ENCODE peak calls at places on chromosomes 13 and 19, in five cellular contexts. Z is non-pigmented ciliary epithelial cell; I is cardiac fibroblast; M is AG04450; E is activated T-helper 1 cell treated with anti-CD3 and anti-CD28 coated beads, Interleukin-12 subunit alpha, Interleukin-12 subunit beta, Interleukin-2, Interleukin-4 antibody, amounts not matched to agents 30 ng/mL and 10 ng/mL and 1 ng/mL, durations not matched to agents 14 hours and 24 hours and 36 hours. L is an unnamed sample.
A peak's percentile ranks its signal among the peaks of the same experiment; 100 is the strongest.

GRCh38 chr13:76917096-76917495 is 30.9 kb upstream of the KCTD12 start:
- DNase-seq in Z (no peak), M (no peak), E (no peak), I (peak; percentile 71), L (no peak)

GRCh38 chr13:79782541-79783216 is 301.7 kb downstream of the NDFIP2 start:
- DNase-seq in E (no peak), M (peak; percentile 44), I (peak; percentile 92), Z (peak; percentile 45), L (no peak)

GRCh38 chr19:56350416-56351045 is 35.9 kb upstream of the ZSCAN5A start:
- DNase-seq in E (peak; percentile 16), M (peak; percentile 3), Z (no peak), I (peak; percentile 61), L (no peak)

GRCh38 chr13:73273276-73273675 is 214.5 kb downstream of the KLF5 start:
- DNase-seq in I (no peak), E (no peak), M (no peak), Z (no peak), L (no peak)

GRCh38 chr13:23899555-23899954 is 2.3 kb upstream of the C1QTNF9B start:
- DNase-seq in Z (no peak), E (no peak), I (peak; percentile 59), M (peak; percentile 61), L (no peak)

GRCh38 chr19:9461938-9462337 is 26.6 kb upstream of the ZNF266 start:
- DNase-seq in Z (no peak), I (no peak), M (no peak), E (no peak), L (no peak)

GRCh38 chr13:84446972-84447700 is 564.9 kb upstream of the SLITRK1 start:
- DNase-seq in I (peak; percentile 3), Z (no peak), E (no peak), M (no peak), L (no peak)

GRCh38 chr13:110887242-110887954 is 27.5 kb downstream of the ANKRD10 start:
- DNase-seq in M (no peak), Z (no peak), I (no peak), E (no peak), L (no peak)

GRCh38 chr13:29654807-29655547 is 59.5 kb upstream of the SLC7A1 start:
- DNase-seq in M (no peak), Z (no peak), I (no peak), E (no peak), L (no peak)

GRCh38 chr19:45273532-45273877 is 22.4 kb downstream of the MARK4 start:
- DNase-seq in I (no peak), E (no peak), M (no peak), Z (no peak), L (no peak)

GRCh38 chr13:43304449-43304848 is 281.1 kb downstream of the DNAJC15 start:
- DNase-seq in E (no peak), Z (no peak), I (no peak), M (no peak), L (no peak)

GRCh38 chr13:101398920-101399319 is 17.4 kb downstream of the NALCN start:
- DNase-seq in E (no peak), M (no peak), Z (peak; percentile 75), I (no peak), L (no peak)

GRCh38 chr19:17565611-17566010 is 10.2 kb downstream of the COLGALT1 start:
- DNase-seq in E (no peak), M (no peak), Z (no peak), I (no peak), L (no peak)

GRCh38 chr19:38506723-38507550 is 73.4 kb downstream of the RYR1 start:
- DNase-seq in E (peak; percentile 84), M (no peak), I (peak; percentile 71), Z (no peak), L (peak; percentile 84)

GRCh38 chr19:15453091-15453498 is 3.3 kb upstream of the WIZ start:
- DNase-seq in E (no peak), Z (no peak), I (peak; percentile 17), M (no peak), L (peak; percentile 71)

GRCh38 chr13:97241761-97242160 is 19.6 kb downstream of the MBNL2 start:
- DNase-seq in I (no peak), M (no peak), E (no peak), Z (no peak), L (no peak)

GRCh38 chr19:38531515-38531914 is 86.2 kb downstream of the MAP4K1 start:
- DNase-seq in M (no peak), E (no peak), I (no peak), Z (no peak), L (no peak)

GRCh38 chr19:15869109-15869555 is 28.7 kb downstream of the CYP4F2 start:
- DNase-seq in M (no peak), E (no peak), Z (no peak), I (peak; percentile 23), L (no peak)

GRCh38 chr13:76823969-76824368 is 62.2 kb downstream of the KCTD12 start:
- DNase-seq in I (no peak), Z (no peak), E (no peak), M (no peak), L (no peak)

GRCh38 chr13:86585826-86586225 is 786.6 kb upstream of the SLITRK6 start:
- DNase-seq in E (no peak), I (peak; percentile 89), M (peak; percentile 89), Z (no peak), L (no peak)